ENCODE peak calls at places on chromosomes 16 and 17, in six cellular contexts. One of them, this sample, is unnamed.

GRCh38 chr16:83606486-83607030 is 201.2 kb upstream of the HSBP1 start:
- DNase-seq in Panc1: no peak
- DNase-seq in A549: peak; percentile 16
- DNase-seq in small intestine: peak; percentile 21
- DNase-seq in AG04450: no peak
- DNase-seq in WERI-Rb-1: no peak
- DNase-seq in this sample: no peak

GRCh38 chr16:48580925-48581500 is 29.0 kb downstream of the N4BP1 start:
- DNase-seq in A549: no peak
- DNase-seq in small intestine: no peak
- DNase-seq in WERI-Rb-1: no peak
- DNase-seq in AG04450: no peak
- DNase-seq in Panc1: no peak
- DNase-seq in this sample: no peak

GRCh38 chr17:18963126-18964017 is 11.4 kb downstream of the SLC5A10 start:
- DNase-seq in WERI-Rb-1: no peak
- DNase-seq in Panc1: no peak
- DNase-seq in small intestine: peak; percentile 32
- DNase-seq in A549: no peak
- DNase-seq in AG04450: no peak
- DNase-seq in this sample: no peak

GRCh38 chr16:48261569-48261968 is 14.2 kb upstream of the ABCC11 start:
- DNase-seq in Panc1: no peak
- DNase-seq in small intestine: no peak
- DNase-seq in AG04450: no peak
- DNase-seq in WERI-Rb-1: no peak
- DNase-seq in A549: no peak
- DNase-seq in this sample: no peak

GRCh38 chr17:43702636-43703035 is 40.9 kb upstream of the MEOX1 start:
- DNase-seq in A549: peak; percentile 76
- DNase-seq in AG04450: no peak
- DNase-seq in Panc1: no peak
- DNase-seq in small intestine: no peak
- DNase-seq in WERI-Rb-1: peak; percentile 59
- DNase-seq in this sample: no peak

GRCh38 chr16:29025218-29025617 is 40.4 kb downstream of the LAT start:
- DNase-seq in WERI-Rb-1: no peak
- DNase-seq in Panc1: no peak
- DNase-seq in AG04450: no peak
- DNase-seq in small intestine: no peak
- DNase-seq in A549: no peak
- DNase-seq in this sample: no peak

GRCh38 chr16:23500212-23500865 is 10.0 kb downstream of the GGA2 start:
- DNase-seq in small intestine: peak; percentile 20
- DNase-seq in WERI-Rb-1: no peak
- DNase-seq in Panc1: no peak
- DNase-seq in A549: no peak
- DNase-seq in AG04450: no peak
- DNase-seq in this sample: no peak

GRCh38 chr16:71353736-71354135 is 4.8 kb upstream of the CALB2 start:
- DNase-seq in A549: no peak
- DNase-seq in small intestine: no peak
- DNase-seq in Panc1: no peak
- DNase-seq in AG04450: no peak
- DNase-seq in WERI-Rb-1: no peak
- DNase-seq in this sample: no peak

GRCh38 chr17:77233635-77234334 is 93.0 kb downstream of the SEC14L1 start:
- DNase-seq in WERI-Rb-1: no peak
- DNase-seq in Panc1: peak; percentile 25
- DNase-seq in AG04450: peak; percentile 88
- DNase-seq in small intestine: peak; percentile 36
- DNase-seq in A549: peak; percentile 93
- DNase-seq in this sample: no peak

GRCh38 chr17:54662978-54663876 is 237.4 kb upstream of the TOM1L1 start:
- DNase-seq in AG04450: no peak
- DNase-seq in A549: no peak
- DNase-seq in small intestine: no peak
- DNase-seq in Panc1: no peak
- DNase-seq in WERI-Rb-1: peak; percentile 96
- DNase-seq in this sample: no peak

GRCh38 chr16:11674818-11675560 is 6.7 kb downstream of the SNN start:
- DNase-seq in WERI-Rb-1: no peak
- DNase-seq in A549: no peak
- DNase-seq in AG04450: no peak
- DNase-seq in Panc1: no peak
- DNase-seq in small intestine: peak; percentile 58
- DNase-seq in this sample: no peak

GRCh38 chr16:10371592-10371991 is 14.3 kb upstream of the ATF7IP2 start:
- DNase-seq in WERI-Rb-1: no peak
- DNase-seq in AG04450: no peak
- DNase-seq in A549: no peak
- DNase-seq in small intestine: no peak
- DNase-seq in Panc1: no peak
- DNase-seq in this sample: no peak

GRCh38 chr17:3660311-3660891 is 8.0 kb downstream of the TAX1BP3 start:
- DNase-seq in Panc1: no peak
- DNase-seq in A549: no peak
- DNase-seq in AG04450: no peak
- DNase-seq in small intestine: no peak
- DNase-seq in WERI-Rb-1: no peak
- DNase-seq in this sample: no peak

GRCh38 chr16:73057369-73058210 is 9.7 kb upstream of the ZFHX3 start:
- DNase-seq in Panc1: no peak
- DNase-seq in AG04450: no peak
- DNase-seq in WERI-Rb-1: no peak
- DNase-seq in A549: no peak
- DNase-seq in small intestine: no peak
- DNase-seq in this sample: no peak

GRCh38 chr17:72539981-72540897 is 419.4 kb downstream of the SOX9 start:
- DNase-seq in Panc1: no peak
- DNase-seq in WERI-Rb-1: peak; percentile 71
- DNase-seq in AG04450: no peak
- DNase-seq in A549: peak; percentile 79
- DNase-seq in small intestine: peak; percentile 65
- DNase-seq in this sample: peak; percentile 67

GRCh38 chr16:84970447-84971127 is 40.7 kb downstream of the ZDHHC7 start:
- DNase-seq in A549: peak; percentile 89
- DNase-seq in Panc1: peak; percentile 52
- DNase-seq in small intestine: peak; percentile 77
- DNase-seq in WERI-Rb-1: peak; percentile 68
- DNase-seq in AG04450: peak; percentile 64
- DNase-seq in this sample: peak; percentile 73

GRCh38 chr17:17535957-17536356 is 39.8 kb upstream of the RASD1 start:
- DNase-seq in WERI-Rb-1: no peak
- DNase-seq in Panc1: no peak
- DNase-seq in AG04450: no peak
- DNase-seq in small intestine: peak; percentile 44
- DNase-seq in A549: peak; percentile 81
- DNase-seq in this sample: no peak

GRCh38 chr17:39700148-39700987 is 504 bp downstream of the ERBB2 start:
- DNase-seq in small intestine: no peak
- DNase-seq in Panc1: no peak
- DNase-seq in A549: no peak
- DNase-seq in WERI-Rb-1: no peak
- DNase-seq in AG04450: no peak
- DNase-seq in this sample: no peak

GRCh38 chr16:68734782-68735181 is 2.3 kb upstream of the CDH1 start:
- DNase-seq in Panc1: no peak
- DNase-seq in AG04450: no peak
- DNase-seq in WERI-Rb-1: no peak
- DNase-seq in A549: no peak
- DNase-seq in small intestine: no peak
- DNase-seq in this sample: no peak

GRCh38 chr16:86575754-86576557 is 2.4 kb upstream of the FOXL1 start:
- DNase-seq in Panc1: no peak
- DNase-seq in WERI-Rb-1: peak; percentile 72
- DNase-seq in A549: peak; percentile 76
- DNase-seq in AG04450: peak; percentile 95
- DNase-seq in small intestine: peak; percentile 44
- DNase-seq in this sample: no peak

GRCh38 chr17:1957037-1957436 is 68.1 kb downstream of the RTN4RL1 start:
- DNase-seq in small intestine: no peak
- DNase-seq in AG04450: peak; percentile 6
- DNase-seq in A549: no peak
- DNase-seq in Panc1: no peak
- DNase-seq in WERI-Rb-1: no peak
- DNase-seq in this sample: no peak

GRCh38 chr17:58364270-58364942 is 12.4 kb upstream of the SUPT4H1 start:
- DNase-seq in Panc1: no peak
- DNase-seq in small intestine: peak; percentile 83
- DNase-seq in A549: no peak
- DNase-seq in WERI-Rb-1: no peak
- DNase-seq in AG04450: no peak
- DNase-seq in this sample: no peak

GRCh38 chr17:79258042-79258441 is 183.4 kb downstream of the ENGASE start:
- DNase-seq in Panc1: no peak
- DNase-seq in A549: no peak
- DNase-seq in WERI-Rb-1: no peak
- DNase-seq in small intestine: no peak
- DNase-seq in AG04450: no peak
- DNase-seq in this sample: no peak

GRCh38 chr16:30413116-30413806 is 5.9 kb downstream of the ZNF771 start:
- DNase-seq in small intestine: no peak
- DNase-seq in A549: no peak
- DNase-seq in WERI-Rb-1: no peak
- DNase-seq in AG04450: no peak
- DNase-seq in Panc1: no peak
- DNase-seq in this sample: no peak

GRCh38 chr16:72876221-72876620 is 171.7 kb downstream of the ZFHX3 start:
- DNase-seq in Panc1: no peak
- DNase-seq in small intestine: no peak
- DNase-seq in AG04450: peak; percentile 73
- DNase-seq in A549: no peak
- DNase-seq in WERI-Rb-1: no peak
- DNase-seq in this sample: no peak

GRCh38 chr17:70603226-70603625 is 433.9 kb downstream of the KCNJ2 start:
- DNase-seq in AG04450: no peak
- DNase-seq in A549: no peak
- DNase-seq in Panc1: no peak
- DNase-seq in WERI-Rb-1: no peak
- DNase-seq in small intestine: no peak
- DNase-seq in this sample: no peak

GRCh38 chr17:50209472-50210248 is 8.2 kb upstream of the COL1A1 start:
- DNase-seq in A549: no peak
- DNase-seq in Panc1: no peak
- DNase-seq in AG04450: peak; percentile 100
- DNase-seq in WERI-Rb-1: peak; percentile 97
- DNase-seq in small intestine: no peak
- DNase-seq in this sample: no peak

GRCh38 chr17:77692571-77693161 is 265.8 kb upstream of the TNRC6C start:
- DNase-seq in AG04450: no peak
- DNase-seq in small intestine: peak; percentile 4
- DNase-seq in A549: no peak
- DNase-seq in WERI-Rb-1: no peak
- DNase-seq in Panc1: no peak
- DNase-seq in this sample: no peak

GRCh38 chr16:81703177-81704155 is 75.6 kb upstream of the PLCG2 start:
- DNase-seq in WERI-Rb-1: no peak
- DNase-seq in small intestine: peak; percentile 53
- DNase-seq in A549: peak; percentile 92
- DNase-seq in Panc1: no peak
- DNase-seq in AG04450: no peak
- DNase-seq in this sample: no peak

GRCh38 chr17:28230011-28230410 is 89.0 kb upstream of the TMEM97 start:
- DNase-seq in Panc1: no peak
- DNase-seq in WERI-Rb-1: no peak
- DNase-seq in A549: no peak
- DNase-seq in small intestine: no peak
- DNase-seq in AG04450: no peak
- DNase-seq in this sample: no peak
- H3K9me3 ChIP-seq in Panc1: no peaks in the 10 kb centered on the region
- H3K9me3 ChIP-seq in WERI-Rb-1: no peaks in the 10 kb centered on the region
- H3K9me3 ChIP-seq in A549: no peaks in the 10 kb centered on the region
- H3K9me3 ChIP-seq in small intestine: no peaks in the 10 kb centered on the region
- H3K9me3 ChIP-seq in AG04450: no peaks in the 10 kb centered on the region
- H3K9me3 ChIP-seq in this sample: no peaks in the 10 kb centered on the region

GRCh38 chr16:67187175-67187900 is 2.6 kb downstream of the EXOC3L1 start:
- DNase-seq in Panc1: no peak
- DNase-seq in WERI-Rb-1: no peak
- DNase-seq in AG04450: no peak
- DNase-seq in small intestine: no peak
- DNase-seq in A549: no peak
- DNase-seq in this sample: no peak

GRCh38 chr16:67185003-67185865 is 1.5 kb upstream of the MATCAP1 start:
- DNase-seq in A549: peak; percentile 91
- DNase-seq in AG04450: peak; percentile 79
- DNase-seq in WERI-Rb-1: peak; percentile 87
- DNase-seq in small intestine: peak; percentile 84
- DNase-seq in Panc1: peak; percentile 39
- DNase-seq in this sample: peak; percentile 83

GRCh38 chr16:67184453-67185002 is 765 bp upstream of the MATCAP1 start:
- DNase-seq in AG04450: no peak
- DNase-seq in small intestine: no peak
- DNase-seq in WERI-Rb-1: peak; percentile 52
- DNase-seq in A549: peak; percentile 40
- DNase-seq in Panc1: no peak
- DNase-seq in this sample: no peak

GRCh38 chr16:67186550-67186950 is 2.8 kb upstream of the MATCAP1 start:
- DNase-seq in small intestine: no peak
- DNase-seq in AG04450: no peak
- DNase-seq in A549: no peak
- DNase-seq in Panc1: no peak
- DNase-seq in WERI-Rb-1: no peak
- DNase-seq in this sample: no peak

GRCh38 chr16:67185866-67186134 is 2.0 kb upstream of the MATCAP1 start:
- DNase-seq in WERI-Rb-1: no peak
- DNase-seq in AG04450: no peak
- DNase-seq in A549: no peak
- DNase-seq in Panc1: no peak
- DNase-seq in small intestine: no peak
- DNase-seq in this sample: no peak
- H3K9me3 ChIP-seq in WERI-Rb-1: no peaks in the 10 kb centered on the region
- H3K9me3 ChIP-seq in AG04450: no peaks in the 10 kb centered on the region
- H3K9me3 ChIP-seq in A549: no peaks in the 10 kb centered on the region
- H3K9me3 ChIP-seq in Panc1: no peaks in the 10 kb centered on the region
- H3K9me3 ChIP-seq in small intestine: no peaks in the 10 kb centered on the region
- H3K9me3 ChIP-seq in this sample: no peaks in the 10 kb centered on the region

GRCh38 chr17:22305356-22306071 is 613.2 kb downstream of the KCNJ18 start:
- DNase-seq in Panc1: no peak
- DNase-seq in A549: no peak
- DNase-seq in small intestine: no peak
- DNase-seq in AG04450: no peak
- DNase-seq in WERI-Rb-1: no peak
- DNase-seq in this sample: no peak
- H3K9me3 ChIP-seq in Panc1: no peaks in the 10 kb centered on the region
- H3K9me3 ChIP-seq in A549: peaks cover 4% of the 10 kb centered on the region
- H3K9me3 ChIP-seq in small intestine: no peaks in the 10 kb centered on the region
- H3K9me3 ChIP-seq in AG04450: peaks cover 53% of the 10 kb centered on the region
- H3K9me3 ChIP-seq in WERI-Rb-1: no peaks in the 10 kb centered on the region
- H3K9me3 ChIP-seq in this sample: no peaks in the 10 kb centered on the region

DNA sequence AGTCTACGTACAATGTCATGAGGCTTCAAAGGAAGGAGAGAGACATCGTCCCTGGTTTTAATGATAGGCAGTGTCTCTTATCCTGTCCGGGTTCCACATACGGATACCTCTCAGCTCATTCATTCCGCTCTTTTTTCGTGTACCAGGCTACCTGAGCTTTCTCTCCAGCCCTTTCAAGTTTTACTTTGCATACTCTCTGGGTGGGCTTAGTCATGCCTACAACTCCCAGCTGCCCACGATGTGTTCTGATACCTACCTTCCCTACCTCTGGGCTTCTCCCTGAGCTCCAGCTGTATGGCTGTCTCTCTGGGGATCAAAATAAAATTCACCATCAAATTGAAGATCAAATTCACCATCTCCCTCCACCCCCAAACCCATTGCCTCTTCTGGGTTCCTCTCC is 354.0 kb upstream of the EEF2KMT start:
- DNase-seq in small intestine: no peak
- DNase-seq in Panc1: no peak
- DNase-seq in AG04450: no peak
- DNase-seq in A549: no peak
- DNase-seq in WERI-Rb-1: no peak
- DNase-seq in this sample: no peak
- H3K9me3 ChIP-seq in small intestine: no peaks in the 10 kb centered on the region
- H3K9me3 ChIP-seq in Panc1: no peaks in the 10 kb centered on the region
- H3K9me3 ChIP-seq in AG04450: peaks cover 47% of the 10 kb centered on the region
- H3K9me3 ChIP-seq in A549: no peaks in the 10 kb centered on the region
- H3K9me3 ChIP-seq in WERI-Rb-1: no peaks in the 10 kb centered on the region
- H3K9me3 ChIP-seq in this sample: no peaks in the 10 kb centered on the region

This sample was measured in T-helper 17 cell.